ENCODE peak calls at places on chromosome 10, in eight cellular contexts. F is glutamatergic neuron, G is B cell, J is HFFc6, E is BJ, A is ovary, R is endodermal cell, Y is endothelial cell of umbilical vein. U is an unnamed sample.

GRCh38 chr10:47264797-47265281 is 35.2 kb upstream of the GDF10 start:
- DNase-seq in F (no peak), G (no peak), J (no peak), E (no peak), A (no peak), R (no peak), Y (peak), U (no peak)

GRCh38 chr10:104254493-104255243 is at the start of gene GSTO1:
- DNase-seq in F (peak), G (peak), J (peak), E (no peak), A (peak), R (peak), Y (peak), U (peak)

GRCh38 chr10:107442035-107442505 is 277.6 kb upstream of the SORCS1 start:
- DNase-seq in F (no peak), G (no peak), J (no peak), E (no peak), A (no peak), R (no peak), Y (no peak), U (no peak)

GRCh38 chr10:22436526-22436892 is 91.2 kb downstream of the SPAG6 start:
- DNase-seq in F (no peak), G (no peak), J (no peak), E (no peak), A (no peak), R (no peak), Y (no peak), U (no peak)

GRCh38 chr10:101257121-101257890 is 28.0 kb upstream of the LBX1 start:
- DNase-seq in F (no peak), G (no peak), J (no peak), E (no peak), A (no peak), R (no peak), Y (no peak), U (no peak)

GRCh38 chr10:108393111-108393510 is 1228.6 kb upstream of the SORCS1 start:
- DNase-seq in F (no peak), G (no peak), J (peak), E (no peak), A (no peak), R (no peak), Y (no peak), U (no peak)

GRCh38 chr10:5581670-5582566 is 57.2 kb downstream of the CALML3 start:
- DNase-seq in F (peak), G (peak), J (no peak), E (no peak), A (no peak), R (no peak), Y (no peak), U (no peak)

GRCh38 chr10:119207713-119208552 is 562 bp downstream of the GRK5 start:
- DNase-seq in F (peak), G (peak), J (peak), E (no peak), A (peak), R (peak), Y (peak), U (peak)

GRCh38 chr10:21989453-21990154 is 13.9 kb downstream of the DNAJC1 start:
- DNase-seq in F (peak), G (peak), J (peak), E (peak), A (peak), R (peak), Y (peak), U (peak)

GRCh38 chr10:68212721-68213352 is 19.1 kb downstream of the ATOH7 start:
- DNase-seq in F (no peak), G (peak), J (peak), E (no peak), A (no peak), R (no peak), Y (peak), U (no peak)

GRCh38 chr10:60948871-60949270 is 4.9 kb upstream of the RHOBTB1 start:
- DNase-seq in F (no peak), G (no peak), J (no peak), E (no peak), A (no peak), R (no peak), Y (no peak), U (no peak)

GRCh38 chr10:125048101-125048864 is 106.4 kb downstream of the ZRANB1 start:
- DNase-seq in F (peak), G (peak), J (peak), E (no peak), A (peak), R (peak), Y (peak), U (peak)

GRCh38 chr10:21421016-21421415 is 104.5 kb downstream of the SKIDA1 start:
- DNase-seq in F (no peak), G (no peak), J (no peak), E (no peak), A (no peak), R (no peak), Y (no peak), U (no peak)

GRCh38 chr10:5108658-5109416 is 14.6 kb downstream of the AKR1C3 start:
- DNase-seq in F (no peak), G (no peak), J (no peak), E (no peak), A (no peak), R (no peak), Y (no peak), U (no peak)

GRCh38 chr10:110634527-110635209 is 9.5 kb upstream of the RBM20 start:
- DNase-seq in F (no peak), G (no peak), J (no peak), E (no peak), A (no peak), R (no peak), Y (no peak), U (peak)

GRCh38 chr10:100838986-100839385 is 73.8 kb upstream of the SLF2 start:
- DNase-seq in F (no peak), G (no peak), J (no peak), E (no peak), A (no peak), R (no peak), Y (no peak), U (no peak)

GRCh38 chr10:21791276-21791675 is 212.3 kb downstream of the DNAJC1 start:
- DNase-seq in F (no peak), G (no peak), J (no peak), E (no peak), A (no peak), R (no peak), Y (no peak), U (no peak)

GRCh38 chr10:90834326-90834725 is 23.5 kb downstream of the HTR7 start:
- DNase-seq in F (no peak), G (no peak), J (no peak), E (no peak), A (no peak), R (no peak), Y (no peak), U (no peak)

GRCh38 chr10:17790631-17791030 is 18.5 kb upstream of the MRC1 start:
- DNase-seq in F (no peak), G (no peak), J (no peak), E (no peak), A (no peak), R (no peak), Y (no peak), U (no peak)

GRCh38 chr10:92436611-92437010 is 137.3 kb downstream of the IDE start:
- DNase-seq in F (no peak), G (no peak), J (no peak), E (no peak), A (no peak), R (no peak), Y (no peak), U (no peak)

GRCh38 chr10:36423821-36424248 is 701.6 kb upstream of the ANKRD30A start:
- DNase-seq in F (no peak), G (no peak), J (no peak), E (no peak), A (no peak), R (no peak), Y (peak), U (no peak)

GRCh38 chr10:74243067-74243466 is 92.0 kb downstream of the ADK start:
- DNase-seq in F (no peak), G (no peak), J (no peak), E (no peak), A (no peak), R (no peak), Y (no peak), U (no peak)

GRCh38 chr10:70051878-70052277 is 768 bp upstream of the MACROH2A2 start:
- DNase-seq in F (no peak), G (no peak), J (no peak), E (no peak), A (no peak), R (no peak), Y (no peak), U (no peak)

GRCh38 chr10:86512137-86512536 is 9.5 kb downstream of the WAPL start:
- DNase-seq in F (no peak), G (no peak), J (no peak), E (no peak), A (no peak), R (no peak), Y (no peak), U (no peak)

GRCh38 chr10:31586708-31587107 is 267.7 kb downstream of the ZEB1 start:
- DNase-seq in F (no peak), G (no peak), J (no peak), E (no peak), A (no peak), R (no peak), Y (no peak), U (no peak)

GRCh38 chr10:110430369-110431273 is 67.1 kb upstream of the DUSP5 start:
- DNase-seq in F (no peak), G (no peak), J (no peak), E (no peak), A (no peak), R (peak), Y (no peak), U (no peak)

DNA sequence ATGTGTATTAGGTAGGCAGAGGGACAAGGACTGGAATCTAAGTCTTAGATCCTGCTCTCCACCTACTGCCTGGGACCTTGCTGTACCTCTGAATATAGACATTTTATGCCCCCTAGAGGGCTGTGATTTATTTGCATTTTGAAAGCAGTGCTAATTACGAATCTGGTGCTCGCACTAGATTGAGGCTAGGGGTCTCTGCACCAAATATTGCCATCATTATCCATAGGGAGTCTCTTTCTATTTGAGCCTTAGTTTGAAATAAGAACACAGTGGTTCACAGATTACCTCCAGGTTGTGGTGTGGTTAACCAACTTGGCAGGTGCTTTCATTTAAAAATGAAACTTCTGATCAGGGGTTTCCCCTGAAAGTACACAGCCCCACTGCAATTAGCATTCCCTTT is 41.8 kb downstream of the CNNM1 start:
- DNase-seq in F (no peak), G (no peak), J (peak), E (no peak), A (no peak), R (no peak), Y (peak), U (peak)
- TF ChIP-seq CTCF in F (peak), G (no peak), J (peak), E (peak), A (no peak), R (peak), Y (peak), U (peak)

GRCh38 chr10:97001183-97001991 is 169.3 kb downstream of the LCOR start:
- DNase-seq in F (no peak), G (no peak), J (no peak), E (no peak), A (no peak), R (peak), Y (no peak), U (no peak)

GRCh38 chr10:96999337-96999736 is 167.2 kb downstream of the LCOR start:
- DNase-seq in F (no peak), G (no peak), J (no peak), E (no peak), A (no peak), R (no peak), Y (no peak), U (no peak)

GRCh38 chr10:96999987-97000386 is 167.9 kb downstream of the LCOR start:
- DNase-seq in F (no peak), G (no peak), J (no peak), E (no peak), A (no peak), R (peak), Y (no peak), U (no peak)

GRCh38 chr10:97002670-97003069 is 170.6 kb downstream of the LCOR start:
- DNase-seq in F (no peak), G (no peak), J (no peak), E (no peak), A (no peak), R (peak), Y (no peak), U (no peak)

GRCh38 chr10:97000487-97001182 is 168.5 kb downstream of the LCOR start:
- DNase-seq in F (peak), G (no peak), J (no peak), E (no peak), A (no peak), R (peak), Y (no peak), U (no peak)
- TF ChIP-seq CTCF in F (peak), G (no peak), J (peak), E (no peak), A (no peak), R (peak), Y (no peak), U (no peak)

GRCh38 chr10:131724891-131725735 is 175.7 kb upstream of the PPP2R2D start:
- DNase-seq in F (no peak), G (no peak), J (no peak), E (no peak), A (no peak), R (peak), Y (no peak), U (no peak)

GRCh38 chr10:131726460-131726861 is 174.3 kb upstream of the PPP2R2D start:
- DNase-seq in F (no peak), G (no peak), J (no peak), E (no peak), A (peak), R (peak), Y (no peak), U (no peak)

GRCh38 chr10:131727612-131728011 is 173.2 kb upstream of the PPP2R2D start:
- DNase-seq in F (no peak), G (no peak), J (no peak), E (no peak), A (no peak), R (peak), Y (no peak), U (no peak)

GRCh38 chr10:131725736-131726459 is 174.9 kb upstream of the PPP2R2D start:
- DNase-seq in F (no peak), G (no peak), J (no peak), E (no peak), A (no peak), R (peak), Y (no peak), U (no peak)

DNA sequence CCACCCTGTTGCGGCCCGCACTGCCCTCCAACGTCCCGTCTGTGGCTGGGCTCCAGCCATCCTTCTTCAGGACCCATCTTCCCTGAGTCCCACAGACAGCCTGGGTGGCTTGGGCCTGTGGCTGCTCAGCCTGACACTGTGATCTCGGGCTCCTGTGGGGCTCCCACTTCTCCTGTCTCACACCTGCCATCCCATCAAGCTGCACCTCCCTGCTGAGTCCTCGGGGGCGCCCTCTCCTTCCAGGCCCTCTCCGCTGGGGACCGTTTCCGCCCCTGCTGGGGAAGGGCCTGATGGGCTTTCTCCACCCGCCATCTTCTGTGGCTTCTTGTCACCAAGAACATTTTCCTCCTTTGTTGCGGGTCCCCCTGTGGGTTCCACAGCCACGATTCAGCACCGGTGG is 173.8 kb upstream of the PPP2R2D start:
- DNase-seq in F (no peak), G (no peak), J (no peak), E (no peak), A (no peak), R (peak), Y (no peak), U (no peak)
- TF ChIP-seq CTCF in F (no peak), G (no peak), J (no peak), E (no peak), A (no peak), R (peak), Y (no peak), U (no peak)

DNA sequence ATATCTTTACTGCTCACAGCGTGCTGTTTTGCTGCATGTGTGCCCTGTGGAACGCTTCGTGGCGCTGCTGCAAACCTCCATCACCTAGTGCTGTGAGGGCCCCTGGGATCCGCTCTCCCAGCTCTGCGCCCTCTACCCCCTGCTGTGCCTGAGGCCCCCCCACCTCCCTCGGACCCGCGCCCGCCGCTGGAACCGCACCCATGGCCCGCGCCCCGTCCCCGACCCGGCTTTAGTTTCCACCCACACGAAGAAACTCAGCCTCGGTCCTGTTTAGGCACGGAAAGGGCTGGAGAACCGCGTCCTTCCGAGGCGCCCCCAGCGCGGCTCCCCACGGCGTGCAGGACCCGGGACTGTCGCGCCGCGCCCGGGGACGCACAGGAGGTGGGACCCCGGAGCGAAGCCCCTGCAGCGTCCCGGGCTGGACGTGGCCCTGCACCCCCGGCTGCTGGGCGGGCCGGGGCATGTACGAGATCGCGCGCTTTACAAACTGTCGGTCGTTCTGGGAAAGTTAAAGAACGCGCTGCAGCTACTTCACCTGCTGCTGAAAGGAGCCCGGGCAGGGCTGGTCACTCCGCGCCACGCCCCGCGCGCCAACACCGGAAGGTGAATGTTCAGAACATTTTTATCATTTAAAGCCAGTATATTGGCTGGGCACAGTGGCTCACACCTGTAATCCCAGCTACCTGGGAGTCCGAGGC is 54.3 kb downstream of the BMS1 start:
- DNase-seq in F (no peak), G (no peak), J (peak), E (no peak), A (no peak), R (no peak), Y (peak), U (peak)
- TF ChIP-seq CTCF in F (no peak), G (no peak), J (no peak), E (peak), A (no peak), R (no peak), Y (no peak), U (no peak)

GRCh38 chr10:3735175-3735574 is 49.8 kb downstream of the KLF6 start:
- DNase-seq in F (no peak), G (no peak), J (no peak), E (no peak), A (no peak), R (peak), Y (no peak), U (no peak)
- TF ChIP-seq CTCF in F (no peak), G (peak), J (no peak), E (no peak), A (no peak), R (peak), Y (no peak), U (no peak)

GRCh38 chr10:37758074-37758473 is 99.3 kb downstream of the ZNF248 start:
- DNase-seq in F (no peak), G (no peak), J (no peak), E (no peak), A (no peak), R (no peak), Y (no peak), U (no peak)
- TF ChIP-seq CTCF in F (no peak), G (no peak), J (no peak), E (no peak), A (no peak), R (no peak), Y (no peak), U (no peak)

GRCh38 chr10:3781458-3782098 is 3.4 kb downstream of the KLF6 start:
- DNase-seq in F (no peak), G (peak), J (peak), E (no peak), A (no peak), R (peak), Y (peak), U (no peak)

GRCh38 chr10:3782099-3782455 is 2.9 kb downstream of the KLF6 start:
- DNase-seq in F (no peak), G (no peak), J (no peak), E (no peak), A (no peak), R (no peak), Y (no peak), U (no peak)

GRCh38 chr10:3783313-3783689 is 1.7 kb downstream of the KLF6 start:
- DNase-seq in F (peak), G (peak), J (peak), E (no peak), A (peak), R (peak), Y (no peak), U (peak)

GRCh38 chr10:3783721-3784432 is 1.1 kb downstream of the KLF6 start:
- DNase-seq in F (peak), G (peak), J (peak), E (no peak), A (peak), R (peak), Y (peak), U (peak)

GRCh38 chr10:3782456-3783312 is 2.3 kb downstream of the KLF6 start:
- DNase-seq in F (no peak), G (no peak), J (peak), E (peak), A (no peak), R (peak), Y (peak), U (peak)
- TF ChIP-seq CTCF in F (no peak), G (no peak), J (no peak), E (no peak), A (no peak), R (no peak), Y (no peak), U (no peak)

GRCh38 chr10:46019541-46020343 is 10.7 kb downstream of the NCOA4 start:
- DNase-seq in F (no peak), G (peak), J (no peak), E (no peak), A (no peak), R (no peak), Y (peak), U (no peak)
- TF ChIP-seq CTCF in F (no peak), G (no peak), J (no peak), E (no peak), A (no peak), R (no peak), Y (no peak), U (no peak)

DNA sequence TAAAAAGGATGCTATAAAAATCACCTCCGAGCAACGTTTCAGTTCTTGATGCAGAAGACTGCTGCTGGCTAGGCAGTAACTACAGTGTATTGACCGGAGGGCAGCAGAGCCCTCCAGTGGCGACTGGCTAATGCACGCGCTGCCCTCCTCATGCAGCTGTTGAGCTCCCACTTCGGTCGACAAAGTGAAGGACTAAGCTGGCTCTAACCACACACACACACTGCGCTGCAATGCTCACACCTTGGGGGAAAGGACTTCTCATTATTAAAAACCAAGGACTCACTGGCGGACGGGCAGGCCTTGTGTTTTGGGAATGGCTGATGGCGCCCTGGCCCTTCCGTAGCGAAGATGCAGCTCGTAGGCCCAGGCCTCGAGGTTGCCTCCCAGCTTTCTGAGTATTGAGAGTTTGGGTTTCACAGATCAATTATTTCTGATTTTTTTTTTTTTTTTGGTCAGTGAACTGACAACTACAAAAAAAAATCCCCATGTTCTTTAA is 120.9 kb upstream of the DIP2C start:
- DNase-seq in F (peak), G (no peak), J (no peak), E (no peak), A (no peak), R (peak), Y (peak), U (no peak)
- TF ChIP-seq CTCF in F (peak), G (no peak), J (peak), E (peak), A (no peak), R (peak), Y (peak), U (no peak)

U was measured in Calu3.